ENCODE peak calls at places on chromosomes 7 and 10, in eight cellular contexts. A is endothelial cell of umbilical vein; K is CD8-positive, alpha-beta T cell; Q is spleen; T is fibroblast of lung; G is psoas muscle; E is prostate gland; P is heart left ventricle. N is an unnamed sample.

GRCh38 chr7:83355143-83355542 is 192.5 kb upstream of the PCLO start:
- DNase-seq in A (no peak), K (no peak), Q (no peak), T (no peak), G (no peak), E (no peak), P (no peak), N (no peak)

GRCh38 chr7:44159824-44160630 is 18.9 kb upstream of the MYL7 start:
- DNase-seq in A (no peak), K (no peak), Q (no peak), T (no peak), G (no peak), E (no peak), P (no peak), N (no peak)

GRCh38 chr7:11988186-11988585 is 156.2 kb upstream of the THSD7A start:
- DNase-seq in A (no peak), K (no peak), Q (no peak), T (no peak), G (no peak), E (no peak), P (no peak), N (no peak)

GRCh38 chr10:43715334-43715733 is 66.7 kb upstream of the ZNF32 start:
- DNase-seq in A (no peak), K (no peak), Q (no peak), T (no peak), G (no peak), E (no peak), P (no peak), N (no peak)

GRCh38 chr10:50619882-50620281 is 3.9 kb downstream of the SGMS1 start:
- DNase-seq in A (no peak), K (no peak), Q (no peak), T (no peak), G (no peak), E (no peak), P (no peak), N (no peak)

GRCh38 chr10:101856626-101857025 is 13.0 kb upstream of the KCNIP2 start:
- DNase-seq in A (peak; percentile 67), K (no peak), Q (no peak), T (no peak), G (no peak), E (no peak), P (no peak), N (no peak)

GRCh38 chr7:111639894-111640293 is 77.6 kb upstream of the IMMP2L start:
- DNase-seq in A (no peak), K (no peak), Q (no peak), T (no peak), G (no peak), E (no peak), P (no peak), N (no peak)

GRCh38 chr10:26468291-26468690 is 30.1 kb downstream of the APBB1IP start:
- DNase-seq in A (no peak), K (no peak), Q (no peak), T (peak; percentile 78), G (no peak), E (no peak), P (no peak), N (no peak)

GRCh38 chr10:22017283-22018020 is 13.9 kb upstream of the DNAJC1 start:
- DNase-seq in A (no peak), K (no peak), Q (no peak), T (no peak), G (no peak), E (no peak), P (no peak), N (no peak)

GRCh38 chr7:66497346-66497745 is 131.3 kb upstream of the KCTD7 start:
- DNase-seq in A (no peak), K (no peak), Q (peak; percentile 15), T (no peak), G (no peak), E (no peak), P (no peak), N (no peak)

GRCh38 chr7:71131753-71132520 is at the start of gene GALNT17:
- DNase-seq in A (no peak), K (no peak), Q (peak; percentile 70), T (peak; percentile 11), G (peak; percentile 17), E (peak; percentile 9), P (no peak), N (no peak)

GRCh38 chr7:148982596-148983219 is 45.6 kb downstream of the PDIA4 start:
- DNase-seq in A (peak; percentile 39), K (no peak), Q (peak; percentile 76), T (peak; percentile 36), G (no peak), E (no peak), P (no peak), N (peak; percentile 56)

GRCh38 chr7:46054290-46054689 is 133.2 kb upstream of the IGFBP3 start:
- DNase-seq in A (peak; percentile 70), K (no peak), Q (no peak), T (peak; percentile 11), G (no peak), E (no peak), P (no peak), N (no peak)

GRCh38 chr7:101891936-101892640 is 74.7 kb downstream of the CUX1 start:
- DNase-seq in A (no peak), K (no peak), Q (no peak), T (peak; percentile 30), G (no peak), E (no peak), P (no peak), N (no peak)

GRCh38 chr10:84820121-84820520 is 491.7 kb downstream of the CCSER2 start:
- DNase-seq in A (no peak), K (no peak), Q (no peak), T (no peak), G (no peak), E (no peak), P (no peak), N (no peak)

GRCh38 chr10:118047363-118047719 is 600 bp upstream of the RAB11FIP2 start:
- DNase-seq in A (no peak), K (no peak), Q (peak; percentile 80), T (no peak), G (peak; percentile 10), E (no peak), P (peak; percentile 27), N (peak; percentile 8)

GRCh38 chr10:92200564-92200963 is 90.3 kb downstream of the CPEB3 start:
- DNase-seq in A (peak; percentile 27), K (no peak), Q (no peak), T (peak; percentile 51), G (no peak), E (no peak), P (no peak), N (no peak)

GRCh38 chr7:30664184-30664885 is 17.9 kb downstream of the CRHR2 start:
- DNase-seq in A (no peak), K (no peak), Q (peak; percentile 30), T (no peak), G (no peak), E (no peak), P (no peak), N (no peak)

GRCh38 chr10:69220510-69220909 is 378 bp downstream of the HKDC1 start:
- DNase-seq in A (no peak), K (no peak), Q (peak; percentile 39), T (no peak), G (no peak), E (no peak), P (no peak), N (no peak)
- TF ChIP-seq CTCF in A (no peak), K (no peak), Q (no peak), T (no peak), G (no peak), E (no peak), P (no peak), N (no peak)

DNA sequence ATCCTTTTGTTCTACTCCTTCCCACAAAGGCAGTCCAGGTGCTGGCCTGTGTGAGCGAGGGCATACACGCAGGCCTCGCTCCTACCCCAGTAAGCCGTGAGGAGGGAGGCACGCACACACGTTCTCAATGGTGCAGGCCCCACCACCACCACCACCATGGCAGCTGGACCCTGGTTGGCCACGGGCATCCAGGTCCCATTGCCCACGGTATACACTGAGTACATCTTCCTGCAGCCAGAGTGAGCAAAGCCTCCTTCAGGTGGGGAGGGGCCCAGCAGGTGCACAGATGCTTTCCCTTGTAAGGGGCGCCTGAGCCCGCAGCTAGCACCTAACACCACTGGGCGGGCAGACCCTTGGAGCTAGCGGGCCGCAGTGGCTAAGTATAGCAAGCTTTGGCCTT is 373.3 kb upstream of the MKI67 start:
- DNase-seq in A (no peak), K (no peak), Q (no peak), T (no peak), G (no peak), E (no peak), P (no peak), N (no peak)
- H3K9me3 ChIP-seq in A (peaks cover 2% of the 10 kb centered on the region), K (no peaks in the 10 kb centered on the region), Q (no peaks in the 10 kb centered on the region), T (no peaks in the 10 kb centered on the region), G (no peaks in the 10 kb centered on the region), E (no peaks in the 10 kb centered on the region), P (no peaks in the 10 kb centered on the region), N (no peaks in the 10 kb centered on the region)

GRCh38 chr10:60343254-60343653 is 46.4 kb downstream of the ANK3 start:
- DNase-seq in A (no peak), K (no peak), Q (no peak), T (peak; percentile 39), G (no peak), E (no peak), P (no peak), N (no peak)

GRCh38 chr10:60341969-60342368 is 47.7 kb downstream of the ANK3 start:
- DNase-seq in A (no peak), K (no peak), Q (no peak), T (no peak), G (no peak), E (no peak), P (no peak), N (no peak)

GRCh38 chr10:60336901-60337630 is 52.6 kb downstream of the ANK3 start:
- DNase-seq in A (no peak), K (no peak), Q (no peak), T (peak; percentile 38), G (no peak), E (no peak), P (no peak), N (no peak)

GRCh38 chr10:60338002-60338564 is 51.6 kb downstream of the ANK3 start:
- DNase-seq in A (no peak), K (no peak), Q (no peak), T (no peak), G (no peak), E (no peak), P (no peak), N (no peak)

GRCh38 chr10:60340973-60341372 is 48.7 kb downstream of the ANK3 start:
- DNase-seq in A (no peak), K (no peak), Q (no peak), T (no peak), G (no peak), E (no peak), P (no peak), N (no peak)
- H3K4me3 ChIP-seq in A (no peak overlapping the region), K (no peak overlapping the region), Q (no peak overlapping the region), T (no peak overlapping the region), G (no peak overlapping the region), E (no peak overlapping the region), P (no peak overlapping the region), N (no peak overlapping the region)

GRCh38 chr7:158228131-158228530 is 359.5 kb downstream of the PTPRN2 start:
- DNase-seq in A (no peak), K (no peak), Q (no peak), T (no peak), G (no peak), E (no peak), P (no peak), N (no peak)

GRCh38 chr7:158229945-158230344 is 357.7 kb downstream of the PTPRN2 start:
- DNase-seq in A (no peak), K (no peak), Q (no peak), T (no peak), G (no peak), E (no peak), P (no peak), N (no peak)

GRCh38 chr7:158227258-158227657 is 360.4 kb downstream of the PTPRN2 start:
- DNase-seq in A (no peak), K (no peak), Q (no peak), T (no peak), G (no peak), E (no peak), P (no peak), N (no peak)

GRCh38 chr7:158228986-158229385 is 358.6 kb downstream of the PTPRN2 start:
- DNase-seq in A (no peak), K (no peak), Q (no peak), T (no peak), G (no peak), E (no peak), P (no peak), N (no peak)
- TF ChIP-seq CTCF in A (no peak), K (no peak), Q (no peak), T (no peak), G (no peak), E (no peak), P (no peak), N (no peak)

N was measured in pancreas.